ENCODE peak calls at places on chromosomes 3 and 15, in four cellular contexts. W, G, T and C are unnamed samples.

GRCh38 chr15:62275818-62276217 is 110.7 kb upstream of the C2CD4B start:
- DNase-seq in W (no peak), G (no peak), T (no peak), C (no peak)

GRCh38 chr3:1406250-1406649 is 313.4 kb downstream of the CNTN6 start:
- DNase-seq in W (no peak), G (no peak), T (no peak), C (no peak)

GRCh38 chr3:155149494-155149893 is 69.4 kb downstream of the MME start:
- DNase-seq in W (no peak), G (no peak), T (no peak), C (no peak)

GRCh38 chr3:69791111-69791510 is 51.8 kb downstream of the MITF start:
- DNase-seq in W (no peak), G (peak), T (no peak), C (no peak)

GRCh38 chr3:45819543-45819942 is 22.4 kb downstream of the LZTFL1 start:
- DNase-seq in W (no peak), G (no peak), T (no peak), C (no peak)

GRCh38 chr15:46280753-46281521 is 646.1 kb downstream of the SQOR start:
- DNase-seq in W (peak), G (no peak), T (no peak), C (no peak)

GRCh38 chr3:10625307-10625706 is 119.9 kb upstream of the ATP2B2 start:
- DNase-seq in W (no peak), G (no peak), T (peak), C (no peak)

GRCh38 chr15:29677450-29677849 is 144.8 kb downstream of the TJP1 start:
- DNase-seq in W (no peak), G (no peak), T (no peak), C (no peak)

GRCh38 chr3:27723803-27724458 is 1.8 kb upstream of the EOMES start:
- DNase-seq in W (no peak), G (no peak), T (no peak), C (no peak)

GRCh38 chr15:80478075-80478474 is 73.9 kb downstream of the ARNT2 start:
- DNase-seq in W (no peak), G (peak), T (no peak), C (no peak)

GRCh38 chr3:161355508-161355907 is 15.8 kb downstream of the SPTSSB start:
- DNase-seq in W (no peak), G (no peak), T (no peak), C (no peak)

GRCh38 chr3:18424213-18424861 is 802 bp downstream of the SATB1 start:
- DNase-seq in W (peak), G (no peak), T (peak), C (no peak)

GRCh38 chr15:75532413-75533250 is 46.5 kb downstream of the PTPN9 start:
- DNase-seq in W (peak), G (peak), T (peak), C (no peak)

GRCh38 chr3:113695818-113696645 is at the start of gene USF3:
- DNase-seq in W (peak), G (peak), T (peak), C (peak)

GRCh38 chr3:111906667-111907066 is 47.6 kb downstream of the PHLDB2 start:
- DNase-seq in W (no peak), G (peak), T (no peak), C (no peak)

GRCh38 chr3:31531992-31532586 is 636 bp upstream of the STT3B start:
- DNase-seq in W (peak), G (peak), T (peak), C (peak)
- TF ChIP-seq CTCF in W (peak), G (no peak), T (no peak), C (no peak)

GRCh38 chr3:129314757-129315385 is 36.2 kb downstream of the HMCES start:
- DNase-seq in W (peak), G (peak), T (peak), C (no peak)
- TF ChIP-seq CTCF in W (peak), G (peak), T (no peak), C (no peak)

GRCh38 chr15:41493205-41493901 is at the start of gene ITPKA:
- DNase-seq in W (peak), G (peak), T (peak), C (no peak)

GRCh38 chr15:41495736-41496599 is 2.3 kb downstream of the ITPKA start:
- DNase-seq in W (no peak), G (no peak), T (peak), C (no peak)

GRCh38 chr15:41493902-41494189 is 172 bp downstream of the ITPKA start:
- DNase-seq in W (no peak), G (no peak), T (no peak), C (no peak)

GRCh38 chr15:41494922-41495735 is 1.5 kb downstream of the ITPKA start:
- DNase-seq in W (no peak), G (no peak), T (peak), C (no peak)

GRCh38 chr15:41494190-41494921 is 682 bp downstream of the ITPKA start:
- DNase-seq in W (peak), G (no peak), T (peak), C (no peak)
- TF ChIP-seq CTCF in W (no peak), G (no peak), T (no peak), C (no peak)

GRCh38 chr3:126528419-126528799 is 4.5 kb downstream of the CHST13 start:
- DNase-seq in W (no peak), G (no peak), T (no peak), C (no peak)
- TF ChIP-seq CTCF in W (no peak), G (no peak), T (no peak), C (no peak)

DNA sequence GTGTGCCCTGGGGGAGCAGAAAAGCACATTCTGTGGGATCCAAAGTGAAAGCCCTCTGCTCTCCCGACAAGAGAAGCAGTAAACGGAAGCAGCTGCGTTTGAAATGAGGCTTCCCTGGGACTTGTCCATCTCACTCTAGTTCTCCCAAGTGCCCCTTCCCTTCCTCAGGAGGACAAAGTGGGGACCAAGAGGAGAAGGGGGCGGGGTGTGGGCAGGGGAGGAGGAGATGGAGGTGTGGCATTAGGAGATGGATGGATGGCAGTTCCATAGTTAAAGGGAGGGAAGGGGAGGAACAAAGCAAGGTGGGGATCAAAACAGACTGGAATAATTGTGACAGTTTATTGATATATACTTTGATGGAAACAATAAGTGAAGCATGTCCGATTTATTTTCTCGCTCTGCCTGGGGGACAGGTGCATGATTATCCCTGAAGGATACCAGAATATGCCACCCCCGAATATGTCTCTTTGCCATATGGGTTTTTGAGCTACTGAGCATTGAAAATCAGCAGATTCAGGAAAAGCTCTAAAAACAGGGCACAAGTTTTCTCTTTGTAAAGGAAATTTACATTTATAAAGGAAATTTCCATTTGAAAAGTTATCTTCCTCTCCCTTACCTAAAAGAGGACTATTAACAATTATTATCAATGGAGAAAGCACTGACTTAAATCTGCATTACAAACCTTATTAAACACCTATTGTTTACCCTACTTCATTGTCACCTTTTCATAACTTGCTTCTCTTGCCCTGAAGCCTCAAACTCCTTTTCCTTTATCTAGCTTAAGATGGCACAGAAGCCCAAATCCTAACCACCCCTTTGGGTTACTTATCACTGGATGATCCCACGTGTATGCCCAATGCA is 58.9 kb upstream of the DAZL start:
- DNase-seq in W (no peak), G (no peak), T (no peak), C (no peak)
- TF ChIP-seq CTCF in W (no peak), G (no peak), T (no peak), C (no peak)

GRCh38 chr3:66200147-66200546 is 20.7 kb upstream of the SLC25A26 start:
- DNase-seq in W (no peak), G (no peak), T (no peak), C (no peak)

GRCh38 chr3:66196633-66197032 is 24.2 kb upstream of the SLC25A26 start:
- DNase-seq in W (no peak), G (no peak), T (no peak), C (no peak)

GRCh38 chr3:66198437-66199088 is 22.2 kb upstream of the SLC25A26 start:
- DNase-seq in W (no peak), G (no peak), T (no peak), C (no peak)

GRCh38 chr3:66199089-66199473 is 21.7 kb upstream of the SLC25A26 start:
- DNase-seq in W (no peak), G (no peak), T (no peak), C (no peak)

DNA sequence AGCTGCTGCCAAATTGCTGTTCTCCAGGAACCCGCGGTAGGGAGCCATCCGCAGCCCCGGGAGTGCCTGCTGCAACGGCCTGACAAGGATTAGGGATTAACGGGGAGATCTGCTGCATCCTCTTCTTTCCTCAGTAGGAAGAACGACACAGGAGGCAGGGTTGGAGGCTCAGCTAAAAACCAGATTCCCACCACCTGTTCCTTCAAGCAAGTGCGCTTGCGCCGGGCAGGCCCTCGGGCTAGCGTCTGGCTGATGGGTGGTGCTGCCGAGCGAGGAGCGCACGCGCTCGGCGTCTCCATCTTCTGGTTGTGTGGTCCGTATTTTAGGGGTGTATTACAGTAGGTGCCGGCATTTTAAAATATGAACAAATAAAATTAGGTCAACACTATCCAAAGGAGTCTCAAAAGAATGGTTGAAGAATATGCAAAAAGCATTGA is 25.4 kb upstream of the SLC25A26 start:
- DNase-seq in W (no peak), G (peak), T (peak), C (no peak)
- TF ChIP-seq CTCF in W (no peak), G (peak), T (no peak), C (no peak)